ENCODE peak calls at places on chromosome 10, in seven cellular contexts. W, Y, I, K, J, D and R are unnamed samples.

GRCh38 chr10:35542303-35542702 is 62.8 kb upstream of the GJD4 start:
- DNase-seq in J (no peak), Y (no peak), I (no peak), D (no peak), K (no peak), W (no peak), R (no peak)

GRCh38 chr10:95388539-95388938 is 97.7 kb upstream of the PDLIM1 start:
- DNase-seq in K (no peak), D (no peak), I (no peak), J (no peak), Y (no peak), W (no peak), R (no peak)

GRCh38 chr10:32437334-32437733 is 8.6 kb upstream of the CCDC7 start:
- DNase-seq in I (no peak), J (no peak), K (no peak), Y (no peak), D (no peak), W (no peak), R (no peak)

GRCh38 chr10:80173441-80173840 is 31.9 kb downstream of the ANXA11 start:
- DNase-seq in J (no peak), Y (no peak), I (no peak), W (no peak), K (no peak), D (no peak), R (peak)

GRCh38 chr10:112261281-112261822 is 21.8 kb upstream of the TECTB start:
- DNase-seq in I (no peak), D (peak), K (no peak), Y (no peak), J (no peak), W (no peak), R (no peak)

GRCh38 chr10:97081621-97082235 is 104.0 kb downstream of the SLIT1 start:
- DNase-seq in Y (peak), J (peak), I (peak), K (peak), D (peak), W (peak), R (no peak)

GRCh38 chr10:69239816-69240434 is 19.8 kb downstream of the HKDC1 start:
- DNase-seq in W (no peak), D (no peak), I (no peak), Y (no peak), K (no peak), J (no peak), R (peak)

GRCh38 chr10:129193148-129193547 is 273.9 kb upstream of the MGMT start:
- DNase-seq in W (no peak), Y (no peak), I (no peak), K (no peak), J (no peak), D (no peak), R (no peak)

GRCh38 chr10:121721257-121721656 is 123.0 kb upstream of the FGFR2 start:
- DNase-seq in I (no peak), Y (no peak), D (no peak), K (no peak), W (no peak), J (no peak), R (no peak)

GRCh38 chr10:126459878-126460481 is 71.7 kb upstream of the ADAM12 start:
- DNase-seq in W (no peak), J (no peak), I (no peak), Y (no peak), D (peak), K (peak), R (no peak)

GRCh38 chr10:76150139-76150885 is 718.9 kb downstream of the LRMDA start:
- DNase-seq in D (no peak), Y (no peak), I (peak), K (peak), W (no peak), J (no peak), R (no peak)